ENCODE peak calls at places on chromosomes 12 and 14, in seven cellular contexts. X is heart right ventricle; G is thoracic aorta; T is mesenchymal stem cell; A is neuronal stem cell; F is heart left ventricle; M is CD8-positive, alpha-beta T cell. Q is an unnamed sample. For H3K9me3, the result is how much of the 10 kb centered on the place peaks cover.

GRCh38 chr14:85534435-85534834 is 4.5 kb downstream of the FLRT2 start:
- DNase-seq in M (no peak), T (peak), G (no peak), F (no peak), X (no peak), A (peak), Q (peak)

GRCh38 chr14:98926802-98927201 is 345.2 kb downstream of the BCL11B start:
- DNase-seq in F (no peak), A (no peak), X (no peak), T (no peak), M (no peak), G (no peak), Q (no peak)

GRCh38 chr12:91413591-91413990 is 231.0 kb upstream of the DCN start:
- DNase-seq in X (no peak), G (no peak), M (no peak), F (no peak), T (peak), A (no peak), Q (no peak)

GRCh38 chr14:98103705-98104104 is 1168.3 kb downstream of the BCL11B start:
- DNase-seq in A (no peak), F (no peak), G (no peak), T (no peak), X (no peak), M (peak), Q (no peak)

GRCh38 chr12:19967001-19967400 is 401.3 kb upstream of the PDE3A start:
- DNase-seq in F (no peak), G (no peak), M (no peak), T (no peak), X (no peak), A (no peak), Q (no peak)

GRCh38 chr12:112755507-112755906 is 36.0 kb upstream of the RPH3A start:
- DNase-seq in A (no peak), T (no peak), G (no peak), F (no peak), M (no peak), X (no peak), Q (no peak)

GRCh38 chr14:83757896-83758295 is 1772.0 kb upstream of the FLRT2 start:
- DNase-seq in T (no peak), X (no peak), F (no peak), G (no peak), A (no peak), M (no peak), Q (no peak)

GRCh38 chr14:68921666-68922065 is 57.4 kb downstream of the ACTN1 start:
- DNase-seq in A (no peak), T (no peak), G (no peak), X (no peak), F (no peak), M (no peak), Q (no peak)

GRCh38 chr12:74963304-74963703 is 246.3 kb downstream of the KCNC2 start:
- DNase-seq in F (no peak), M (no peak), G (no peak), A (no peak), T (no peak), X (no peak), Q (no peak)

GRCh38 chr14:48398675-48399282 is 723.4 kb upstream of the MDGA2 start:
- DNase-seq in T (peak), F (no peak), M (no peak), A (peak), X (no peak), G (no peak), Q (peak)

GRCh38 chr14:101708853-101709532 is 52.5 kb upstream of the PPP2R5C start:
- DNase-seq in M (no peak), T (no peak), X (no peak), G (no peak), F (no peak), A (no peak), Q (no peak)

GRCh38 chr14:69625299-69626131 is 14.1 kb downstream of the SUSD6 start:
- DNase-seq in X (peak), G (peak), M (peak), A (no peak), T (peak), F (peak), Q (no peak)

GRCh38 chr14:90019824-90020523 is 41.8 kb upstream of the KCNK13 start:
- DNase-seq in M (no peak), F (no peak), T (no peak), G (no peak), A (no peak), X (no peak), Q (no peak)

GRCh38 chr14:88612981-88613380 is 50.1 kb downstream of the ZC3H14 start:
- DNase-seq in A (no peak), F (no peak), M (no peak), G (no peak), T (no peak), X (no peak), Q (no peak)

GRCh38 chr12:80941916-80942315 is 4.2 kb upstream of the LIN7A start:
- DNase-seq in A (no peak), X (no peak), F (no peak), M (no peak), T (no peak), G (no peak), Q (no peak)

GRCh38 chr14:50335989-50336391 is 23.9 kb downstream of the DMAC2L start:
- DNase-seq in F (peak), T (peak), M (no peak), G (no peak), A (no peak), X (peak), Q (no peak)

GRCh38 chr14:95318399-95318834 is 1.3 kb downstream of the CLMN start:
- DNase-seq in T (no peak), G (no peak), F (no peak), A (no peak), X (no peak), M (no peak), Q (no peak)

GRCh38 chr14:29278301-29278700 is 511.7 kb downstream of the FOXG1 start:
- DNase-seq in X (no peak), A (no peak), G (no peak), F (no peak), M (no peak), T (no peak), Q (no peak)

GRCh38 chr12:130714591-130715149 is 1.4 kb downstream of the RIMBP2 start:
- DNase-seq in M (no peak), T (no peak), F (no peak), G (no peak), A (no peak), X (no peak), Q (no peak)

GRCh38 chr12:106753526-106753925 is 21.0 kb upstream of the RIC8B start:
- DNase-seq in F (no peak), X (no peak), M (peak), G (no peak), T (no peak), A (no peak), Q (no peak)

GRCh38 chr12:47813491-47814196 is 6.1 kb downstream of the HDAC7 start:
- DNase-seq in A (peak), F (peak), M (no peak), G (no peak), T (peak), X (peak), Q (no peak)

GRCh38 chr14:47454025-47454424 is 221.4 kb downstream of the MDGA2 start:
- DNase-seq in F (no peak), A (no peak), X (no peak), M (no peak), G (no peak), T (no peak), Q (no peak)

GRCh38 chr14:105475269-105475915 is 771 bp downstream of the CRIP2 start:
- DNase-seq in X (peak), T (no peak), A (no peak), F (peak), G (no peak), M (no peak), Q (no peak)
- H3K4me3 ChIP-seq in X (peak), T (peak), A (peak), F (peak), G (peak), M (peak), Q (peak)

GRCh38 chr12:117387832-117388231 is 26.4 kb upstream of the NOS1 start:
- DNase-seq in T (no peak), X (no peak), M (no peak), G (no peak), F (no peak), A (no peak), Q (no peak)
- H3K9me3 ChIP-seq in T (under half), X (under half), M (under half), G (under half), F (under half), A (under half), Q (under half)

GRCh38 chr14:103574104-103574503 is 11.3 kb downstream of the COA8 start:
- DNase-seq in A (no peak), X (no peak), M (no peak), G (no peak), F (no peak), T (no peak), Q (no peak)

GRCh38 chr14:103568952-103569351 is 6.2 kb downstream of the COA8 start:
- DNase-seq in F (no peak), X (no peak), T (no peak), M (no peak), A (no peak), G (no peak), Q (peak)

GRCh38 chr14:103574707-103575285 is 12.0 kb downstream of the COA8 start:
- DNase-seq in F (no peak), M (no peak), G (no peak), A (no peak), T (no peak), X (no peak), Q (no peak)

GRCh38 chr14:103569436-103569835 is 6.7 kb downstream of the COA8 start:
- DNase-seq in X (no peak), A (no peak), G (no peak), T (no peak), F (no peak), M (no peak), Q (peak)
- H3K4me3 ChIP-seq in X (no peak), A (no peak), G (no peak), T (no peak), F (no peak), M (no peak), Q (no peak)

GRCh38 chr14:105860615-105861580 is 334.5 kb downstream of the TMEM121 start:
- DNase-seq in G (no peak), F (peak), X (no peak), M (no peak), A (no peak), T (no peak), Q (peak)

GRCh38 chr14:105861985-105862465 is 335.6 kb downstream of the TMEM121 start:
- DNase-seq in T (no peak), X (no peak), F (peak), M (no peak), A (no peak), G (no peak), Q (no peak)

GRCh38 chr14:105863296-105864108 is 337.1 kb downstream of the TMEM121 start:
- DNase-seq in X (no peak), A (no peak), G (no peak), F (peak), M (no peak), T (no peak), Q (peak)

GRCh38 chr14:105864116-105864515 is 337.7 kb downstream of the TMEM121 start:
- DNase-seq in M (no peak), A (no peak), T (no peak), G (no peak), F (peak), X (no peak), Q (peak)

GRCh38 chr14:105862581-105863239 is 336.3 kb downstream of the TMEM121 start:
- DNase-seq in A (no peak), G (no peak), T (no peak), M (no peak), F (peak), X (no peak), Q (no peak)
- H3K9me3 ChIP-seq in A (half or more), G (under half), T (under half), M (under half), F (under half), X (under half), Q (under half)

DNA sequence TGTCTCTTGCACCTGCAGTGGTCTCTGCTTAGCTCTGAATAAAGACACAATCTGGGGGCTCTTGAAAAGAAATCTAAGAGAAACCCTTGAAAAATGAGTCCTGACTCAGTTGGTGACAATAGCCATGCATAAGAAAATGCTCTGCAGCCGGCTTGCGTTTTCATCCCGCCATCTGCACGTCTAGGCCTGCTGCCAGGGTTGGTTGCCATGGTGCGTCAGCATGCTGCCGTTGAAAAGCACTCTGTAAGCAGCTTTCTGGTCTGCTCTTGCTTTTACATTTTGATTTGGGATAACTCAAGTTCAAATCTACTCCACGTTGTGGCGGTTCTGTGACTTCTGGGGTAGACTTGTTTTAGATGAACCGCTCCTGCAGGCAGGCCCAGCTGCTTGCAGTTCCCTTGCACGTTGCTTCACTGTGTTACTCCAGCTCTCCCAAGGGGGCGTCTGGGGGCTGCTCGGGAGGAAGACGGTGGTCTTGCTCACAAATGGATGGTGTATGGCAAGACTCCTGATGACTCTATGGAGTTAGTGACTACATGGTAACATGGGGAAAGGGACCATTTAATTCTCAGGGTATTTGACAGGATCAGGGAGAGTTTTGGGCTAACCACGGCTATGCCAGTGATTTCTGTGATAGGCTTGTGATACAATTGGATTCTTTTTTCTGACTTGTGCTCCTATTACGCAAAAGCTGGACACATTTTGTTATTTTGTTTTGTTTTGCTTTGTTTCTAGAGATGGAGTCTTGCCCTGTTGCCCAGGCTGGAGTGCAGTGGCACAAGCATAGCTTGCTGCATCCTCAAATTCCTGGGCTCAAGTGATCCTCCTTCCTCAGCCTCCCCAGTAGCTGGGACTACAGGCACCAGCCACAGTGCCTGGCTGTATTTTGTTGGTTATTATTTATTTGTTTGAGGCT is 15.8 kb downstream of the WNT5B start:
- DNase-seq in A (no peak), F (peak), X (peak), M (no peak), T (no peak), G (no peak), Q (no peak)
- H3K4me3 ChIP-seq in A (no peak), F (no peak), X (no peak), M (no peak), T (no peak), G (no peak), Q (no peak)

DNA sequence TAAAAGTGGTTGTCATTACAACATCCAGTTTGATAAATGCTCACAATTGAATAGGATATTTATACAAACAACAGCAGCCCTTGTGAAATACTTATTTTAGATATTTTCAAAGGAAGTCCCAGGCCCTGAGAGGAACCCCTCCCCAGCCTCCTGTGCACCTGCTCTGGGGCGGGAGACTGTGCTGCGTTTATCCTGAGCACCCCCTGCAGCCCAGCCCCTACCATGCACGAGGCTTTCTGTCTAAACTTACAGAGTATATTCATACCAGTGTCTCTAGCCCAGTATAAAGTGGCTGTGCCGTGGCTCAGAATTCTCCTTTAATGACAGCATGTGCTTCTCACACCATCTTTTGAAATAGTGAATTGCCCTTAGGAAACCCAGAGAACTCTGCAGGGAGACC is 1084.3 kb downstream of the TMEM121 start:
- DNase-seq in G (no peak), M (no peak), T (no peak), A (no peak), X (no peak), F (no peak), Q (no peak)
- H3K9me3 ChIP-seq in G (under half), M (under half), T (under half), A (under half), X (under half), F (under half), Q (under half)

Q was measured in HAP-1.